ENCODE peak calls at places on chromosomes 5 and 9, in eight cellular contexts. J, Y, I, L, E, P, T and Q are unnamed samples.

GRCh38 chr5:150112211-150113046 is 26.1 kb upstream of the CSF1R start:
- DNase-seq in T (no peak), L (peak; percentile 89), Y (no peak), I (no peak), P (no peak), E (no peak), J (no peak), Q (peak; percentile 65)

GRCh38 chr5:65015767-65016166 is 247.0 kb downstream of the CWC27 start:
- DNase-seq in I (no peak), Y (no peak), P (no peak), E (no peak), L (no peak), J (no peak), T (no peak), Q (no peak)

GRCh38 chr9:130578865-130579737 is at the start of gene FUBP3:
- DNase-seq in L (peak; percentile 86), E (peak; percentile 71), J (peak; percentile 81), T (peak; percentile 84), Y (peak; percentile 76), I (peak; percentile 96), P (peak; percentile 81), Q (peak; percentile 97)

GRCh38 chr9:136213733-136214132 is 8.8 kb upstream of the LHX3 start:
- DNase-seq in I (no peak), P (no peak), L (no peak), E (no peak), J (no peak), T (no peak), Y (no peak), Q (no peak)

GRCh38 chr9:113712053-113712452 is 164.1 kb upstream of the ZNF618 start:
- DNase-seq in L (peak; percentile 55), E (no peak), I (no peak), T (no peak), J (no peak), P (no peak), Y (no peak), Q (no peak)

GRCh38 chr9:133578524-133579230 is 30.5 kb downstream of the FAM163B start:
- DNase-seq in P (no peak), L (no peak), T (no peak), Y (no peak), E (no peak), J (no peak), I (no peak), Q (no peak)

GRCh38 chr9:136331556-136332481 is 4.5 kb downstream of the GPSM1 start:
- DNase-seq in P (no peak), L (no peak), E (no peak), T (no peak), I (no peak), Y (no peak), J (no peak), Q (no peak)

GRCh38 chr9:93653762-93654161 is 77.4 kb downstream of the PHF2 start:
- DNase-seq in I (no peak), J (no peak), Y (no peak), P (no peak), T (no peak), E (no peak), L (no peak), Q (peak; percentile 29)

GRCh38 chr9:136688274-136689107 is 1.2 kb upstream of the AGPAT2 start:
- DNase-seq in P (no peak), I (no peak), Y (no peak), E (no peak), T (no peak), L (no peak), J (no peak), Q (peak; percentile 67)

GRCh38 chr5:132012385-132013005 is 1.0 kb upstream of the ACSL6 start:
- DNase-seq in I (peak; percentile 39), Y (no peak), L (peak; percentile 77), E (no peak), J (peak; percentile 11), P (no peak), T (peak; percentile 14), Q (peak; percentile 73)

GRCh38 chr9:114382951-114383865 is 4.6 kb downstream of the AKNA start:
- DNase-seq in E (no peak), P (peak; percentile 59), Y (no peak), L (peak; percentile 30), I (no peak), T (peak; percentile 84), J (no peak), Q (no peak)

GRCh38 chr9:136981588-136982231 is 1.1 kb upstream of the LCNL1 start:
- DNase-seq in T (no peak), P (no peak), Y (no peak), J (no peak), I (no peak), L (no peak), E (no peak), Q (no peak)

GRCh38 chr5:151130922-151131891 is 26.4 kb downstream of the ANXA6 start:
- DNase-seq in J (no peak), P (no peak), T (no peak), I (no peak), E (no peak), L (no peak), Y (no peak), Q (no peak)